ENCODE peak calls at places on chromosome 9, in four cellular contexts. One of them, this sample, is unnamed.
A peak's percentile ranks its signal among the peaks of the same experiment; 100 is the strongest.

GRCh38 chr9:88657893-88658292 is 122.9 kb downstream of the NXNL2 start:
- DNase-seq in A172: no peak
- DNase-seq in T1000: no peak
- DNase-seq in AG08396: no peak
- DNase-seq in this sample: no peak

GRCh38 chr9:116594552-116594951 is 92.6 kb upstream of the TRIM32 start:
- DNase-seq in A172: peak; percentile 57
- DNase-seq in T1000: peak; percentile 14
- DNase-seq in AG08396: peak; percentile 69
- DNase-seq in this sample: peak; percentile 67

GRCh38 chr9:21711504-21711903 is 90.9 kb upstream of the MTAP start:
- DNase-seq in A172: no peak
- DNase-seq in T1000: no peak
- DNase-seq in AG08396: no peak
- DNase-seq in this sample: no peak

GRCh38 chr9:100999914-101000540 is 28.5 kb upstream of the PLPPR1 start:
- DNase-seq in A172: no peak
- DNase-seq in T1000: no peak
- DNase-seq in AG08396: no peak
- DNase-seq in this sample: no peak

GRCh38 chr9:121985792-121986494 is 107.2 kb downstream of the TTLL11 start:
- DNase-seq in A172: no peak
- DNase-seq in T1000: no peak
- DNase-seq in AG08396: peak; percentile 30
- DNase-seq in this sample: peak; percentile 1

GRCh38 chr9:79266986-79267385 is 304.8 kb upstream of the TLE4 start:
- DNase-seq in A172: no peak
- DNase-seq in T1000: no peak
- DNase-seq in AG08396: no peak
- DNase-seq in this sample: no peak

GRCh38 chr9:123867034-123867433 is 62.9 kb downstream of the DENND1A start:
- DNase-seq in A172: no peak
- DNase-seq in T1000: no peak
- DNase-seq in AG08396: no peak
- DNase-seq in this sample: no peak

GRCh38 chr9:82987790-82988189 is 75.2 kb downstream of the RASEF start:
- DNase-seq in A172: no peak
- DNase-seq in T1000: no peak
- DNase-seq in AG08396: no peak
- DNase-seq in this sample: no peak

GRCh38 chr9:137479892-137480685 is 21.0 kb upstream of the NSMF start:
- DNase-seq in A172: no peak
- DNase-seq in T1000: no peak
- DNase-seq in AG08396: no peak
- DNase-seq in this sample: no peak

GRCh38 chr9:124202447-124202971 is 55.2 kb upstream of the NEK6 start:
- DNase-seq in A172: no peak
- DNase-seq in T1000: no peak
- DNase-seq in AG08396: no peak
- DNase-seq in this sample: no peak

GRCh38 chr9:38360880-38361836 is 31.3 kb upstream of the ALDH1B1 start:
- DNase-seq in A172: peak; percentile 31
- DNase-seq in T1000: no peak
- DNase-seq in AG08396: no peak
- DNase-seq in this sample: no peak

GRCh38 chr9:13274901-13275641 is 4.4 kb downstream of the MPDZ start:
- DNase-seq in A172: peak; percentile 11
- DNase-seq in T1000: no peak
- DNase-seq in AG08396: peak; percentile 28
- DNase-seq in this sample: no peak

GRCh38 chr9:5195450-5195849 is 10.0 kb upstream of the INSL6 start:
- DNase-seq in A172: no peak
- DNase-seq in T1000: no peak
- DNase-seq in AG08396: no peak
- DNase-seq in this sample: no peak

GRCh38 chr9:119092125-119092524 is 277.1 kb downstream of the BRINP1 start:
- DNase-seq in A172: no peak
- DNase-seq in T1000: no peak
- DNase-seq in AG08396: no peak
- DNase-seq in this sample: no peak

GRCh38 chr9:2018764-2019548 is 3.8 kb downstream of the SMARCA2 start:
- DNase-seq in A172: no peak
- DNase-seq in T1000: no peak
- DNase-seq in AG08396: no peak
- DNase-seq in this sample: no peak

GRCh38 chr9:37944671-37945481 is 40.9 kb upstream of the SLC25A51 start:
- DNase-seq in A172: peak; percentile 94
- DNase-seq in T1000: peak; percentile 63
- DNase-seq in AG08396: no peak
- DNase-seq in this sample: peak; percentile 78

GRCh38 chr9:133276923-133277322 is 1.9 kb upstream of the ABO start:
- DNase-seq in A172: no peak
- DNase-seq in T1000: no peak
- DNase-seq in AG08396: no peak
- DNase-seq in this sample: no peak

GRCh38 chr9:17614929-17615328 is 36.1 kb downstream of the SH3GL2 start:
- DNase-seq in A172: no peak
- DNase-seq in T1000: no peak
- DNase-seq in AG08396: no peak
- DNase-seq in this sample: no peak

GRCh38 chr9:4138180-4138579 is 161.7 kb downstream of the GLIS3 start:
- DNase-seq in A172: no peak
- DNase-seq in T1000: no peak
- DNase-seq in AG08396: no peak
- DNase-seq in this sample: no peak

GRCh38 chr9:34508951-34509350 is 13.8 kb downstream of the ENHO start:
- DNase-seq in A172: no peak
- DNase-seq in T1000: no peak
- DNase-seq in AG08396: no peak
- DNase-seq in this sample: no peak

GRCh38 chr9:4510546-4511322 is 20.5 kb downstream of the SLC1A1 start:
- DNase-seq in A172: no peak
- DNase-seq in T1000: no peak
- DNase-seq in AG08396: no peak
- DNase-seq in this sample: no peak

GRCh38 chr9:90821697-90822096 is 20.1 kb downstream of the SYK start:
- DNase-seq in A172: peak; percentile 51
- DNase-seq in T1000: no peak
- DNase-seq in AG08396: no peak
- DNase-seq in this sample: no peak

GRCh38 chr9:98099898-98100297 is 19.1 kb downstream of the TRIM14 start:
- DNase-seq in A172: no peak
- DNase-seq in T1000: no peak
- DNase-seq in AG08396: no peak
- DNase-seq in this sample: no peak

GRCh38 chr9:19699757-19700156 is 89.1 kb downstream of the SLC24A2 start:
- DNase-seq in A172: no peak
- DNase-seq in T1000: no peak
- DNase-seq in AG08396: no peak
- DNase-seq in this sample: no peak

GRCh38 chr9:76490249-76490990 is 31.4 kb downstream of the GCNT1 start:
- DNase-seq in A172: no peak
- DNase-seq in T1000: no peak
- DNase-seq in AG08396: no peak
- DNase-seq in this sample: no peak

GRCh38 chr9:116860509-116861120 is 173.5 kb downstream of the TRIM32 start:
- DNase-seq in A172: peak; percentile 35
- DNase-seq in T1000: peak; percentile 5
- DNase-seq in AG08396: peak; percentile 79
- DNase-seq in this sample: peak; percentile 65